ENCODE peak calls at places on chromosomes 5 and 9, in five cellular contexts. N is A549, V is kidney epithelial cell, A is dorsolateral prefrontal cortex, Y is AG09309. K is an unnamed sample.

GRCh38 chr5:107565791-107566536 is 104.8 kb downstream of the EFNA5 start:
- DNase-seq in N (no peak), V (no peak), A (no peak), Y (no peak), K (no peak)

GRCh38 chr5:179623906-179624741 is 653 bp upstream of the HNRNPH1 start:
- DNase-seq in N (no peak), V (peak; percentile 34), A (peak; percentile 33), Y (peak; percentile 62), K (no peak)

GRCh38 chr9:112091805-112092204 is 83.3 kb downstream of the SUSD1 start:
- DNase-seq in N (peak; percentile 37), V (no peak), A (no peak), Y (no peak), K (no peak)

GRCh38 chr9:16618524-16618923 is 251.9 kb downstream of the BNC2 start:
- DNase-seq in N (no peak), V (no peak), A (no peak), Y (no peak), K (no peak)

GRCh38 chr5:127400946-127401670 is 110.5 kb downstream of the MEGF10 start:
- DNase-seq in N (no peak), V (no peak), A (peak; percentile 28), Y (no peak), K (peak; percentile 67)

GRCh38 chr9:8733096-8733954 is 933.7 kb upstream of the DMAC1 start:
- DNase-seq in N (no peak), V (no peak), A (peak; percentile 88), Y (no peak), K (no peak)

GRCh38 chr9:84393266-84393905 is 52.8 kb upstream of the SLC28A3 start:
- DNase-seq in N (no peak), V (no peak), A (no peak), Y (no peak), K (no peak)

GRCh38 chr9:110578896-110579752 is at the start of gene SVEP1:
- DNase-seq in N (peak; percentile 46), V (no peak), A (peak; percentile 69), Y (no peak), K (no peak)

GRCh38 chr9:84000186-84000585 is 19.6 kb downstream of the RMI1 start:
- DNase-seq in N (no peak), V (no peak), A (no peak), Y (no peak), K (no peak)

GRCh38 chr9:99300603-99301002 is 78.5 kb downstream of the SEC61B start:
- DNase-seq in N (no peak), V (no peak), A (no peak), Y (no peak), K (no peak)

GRCh38 chr5:128637031-128637430 is 99.0 kb upstream of the FBN2 start:
- DNase-seq in N (no peak), V (no peak), A (no peak), Y (peak; percentile 88), K (no peak)

GRCh38 chr5:151739939-151740335 is 18.5 kb downstream of the ATOX1 start:
- DNase-seq in N (peak; percentile 53), V (peak; percentile 56), A (no peak), Y (peak; percentile 93), K (no peak)

GRCh38 chr5:179261301-179262125 is 83.7 kb downstream of the ADAMTS2 start:
- DNase-seq in N (peak; percentile 27), V (no peak), A (peak; percentile 60), Y (no peak), K (no peak)

GRCh38 chr5:94432499-94432898 is 185.9 kb downstream of the KIAA0825 start:
- DNase-seq in N (no peak), V (no peak), A (no peak), Y (peak; percentile 5), K (no peak)
- H3K4me3 ChIP-seq in N (no peak overlapping the region), V (no peak overlapping the region), A (no peak overlapping the region), Y (no peak overlapping the region), K (no peak overlapping the region)

DNA sequence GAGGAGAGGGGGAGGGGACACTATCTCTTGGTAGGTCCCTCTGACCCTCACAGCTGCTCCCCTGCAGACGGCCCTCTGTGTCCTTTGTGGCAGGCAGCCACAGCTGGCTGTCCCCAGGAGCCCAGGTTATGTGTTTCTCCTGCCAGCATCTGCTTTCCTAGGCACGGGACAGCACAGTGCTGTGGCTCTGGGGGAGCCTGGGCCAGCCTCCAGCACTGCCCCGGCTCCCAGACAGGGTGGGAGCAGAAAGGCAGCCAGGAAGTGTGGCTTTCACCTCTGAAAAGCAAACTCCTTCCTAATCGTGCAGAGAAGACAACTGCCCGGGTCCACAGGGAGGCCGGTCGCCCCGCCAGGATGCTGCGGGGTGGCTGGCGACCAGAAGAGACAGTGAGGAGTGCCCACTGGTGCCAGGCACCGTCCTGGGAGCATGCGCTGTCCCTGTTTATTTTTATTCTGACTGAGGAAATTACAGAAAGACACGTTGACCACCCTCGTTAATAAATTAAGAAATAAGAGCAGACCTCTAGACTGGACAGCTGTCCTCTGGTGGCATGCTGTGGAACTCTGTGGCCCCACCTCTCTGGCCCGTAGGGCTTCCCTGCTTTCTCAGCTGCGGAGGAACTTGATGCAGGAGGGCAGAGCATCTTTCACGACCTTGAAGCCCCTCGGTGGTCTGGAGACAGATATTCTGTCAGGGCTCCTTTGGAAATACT is 240.3 kb downstream of the FANCC start:
- DNase-seq in N (no peak), V (no peak), A (peak; percentile 48), Y (no peak), K (no peak)
- TF ChIP-seq CTCF in N (no peak), V (no peak), A (no peak), Y (peak; percentile 16), K (no peak)

DNA sequence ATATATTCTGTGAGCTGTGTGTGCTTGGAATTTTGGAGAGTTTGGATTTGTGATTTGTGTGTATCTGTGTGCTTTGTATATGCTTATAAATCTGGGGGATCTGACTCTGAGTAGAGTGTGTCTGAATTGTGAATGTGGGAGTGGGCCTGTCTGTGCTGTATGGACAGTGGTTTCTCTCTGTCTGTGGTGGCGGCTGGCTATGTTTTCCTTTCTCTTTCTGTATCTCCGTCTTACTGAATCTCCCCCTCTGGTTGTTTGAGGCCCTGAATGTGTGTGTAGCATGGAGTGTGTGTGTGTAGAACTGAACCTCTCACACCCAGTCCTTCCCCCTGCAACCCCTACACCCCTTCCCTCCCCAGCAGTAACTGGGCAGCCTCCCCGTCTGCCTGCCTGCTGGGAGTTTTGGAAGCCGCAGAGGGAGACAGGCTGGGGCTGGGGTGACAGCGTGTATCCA is 4.7 kb downstream of the CXXC5 start:
- DNase-seq in N (no peak), V (no peak), A (no peak), Y (no peak), K (no peak)
- H3K4me3 ChIP-seq in N (no peak overlapping the region), V (peak overlapping the region; percentile 12), A (peak overlapping the region; percentile 97), Y (peak overlapping the region; percentile 83), K (peak overlapping the region; percentile 88)

GRCh38 chr5:68261174-68262021 is 45.8 kb downstream of the PIK3R1 start:
- DNase-seq in N (no peak), V (no peak), A (no peak), Y (no peak), K (no peak)
- TF ChIP-seq CTCF in N (no peak), V (peak; percentile 2), A (no peak), Y (no peak), K (no peak)

DNA sequence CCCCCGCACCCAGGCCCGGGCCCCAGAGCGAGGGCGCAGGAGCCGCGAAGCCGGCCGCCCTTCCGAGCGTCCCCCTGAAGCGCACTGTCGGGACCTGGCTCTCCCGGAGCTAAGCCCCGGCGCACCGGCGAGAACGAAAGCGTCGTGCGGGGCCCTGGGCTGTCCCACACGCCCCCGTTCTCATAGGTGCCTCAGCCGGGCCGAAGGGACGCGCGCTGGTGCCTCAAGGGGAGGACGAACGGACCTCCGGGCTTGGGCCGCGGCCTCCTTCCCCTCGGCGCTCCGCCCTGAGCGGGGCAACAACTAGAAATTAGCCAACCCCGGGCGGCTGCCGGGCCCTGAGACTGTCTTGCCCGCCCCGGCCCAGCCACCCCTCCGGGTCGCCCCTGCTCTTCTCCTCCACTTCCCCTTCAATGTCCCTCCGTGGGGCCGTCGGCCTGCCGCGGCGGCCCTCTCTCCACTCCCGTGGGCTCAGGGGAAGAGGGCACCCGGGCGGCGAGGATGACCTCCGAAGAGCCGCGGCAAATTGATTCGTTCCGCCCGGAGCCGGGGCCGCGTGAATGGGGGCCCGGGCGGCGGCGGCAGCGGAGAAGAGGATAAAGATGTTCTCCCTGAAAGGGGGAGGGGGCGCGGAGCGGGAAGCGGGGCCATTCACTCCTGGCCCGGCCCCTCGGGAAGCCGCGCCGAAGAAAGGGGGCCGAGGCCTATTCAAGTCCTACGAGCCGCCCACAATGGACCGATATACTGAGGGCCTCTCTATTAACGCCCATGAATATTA is 3.5 kb upstream of the PRDM12 start:
- DNase-seq in N (no peak), V (no peak), A (no peak), Y (no peak), K (no peak)
- H3K4me3 ChIP-seq in N (peak overlapping the region; percentile 48), V (no peak overlapping the region), A (peak overlapping the region; percentile 40), Y (peak overlapping the region; percentile 5), K (no peak overlapping the region)

GRCh38 chr9:86279839-86280238 is 2.5 kb downstream of the ISCA1 start:
- DNase-seq in N (no peak), V (no peak), A (no peak), Y (no peak), K (no peak)

GRCh38 chr9:86277072-86277471 is 5.3 kb downstream of the ISCA1 start:
- DNase-seq in N (no peak), V (no peak), A (no peak), Y (no peak), K (no peak)

GRCh38 chr9:86272221-86272620 is 10.1 kb downstream of the ISCA1 start:
- DNase-seq in N (no peak), V (no peak), A (no peak), Y (no peak), K (no peak)

GRCh38 chr9:86275962-86276361 is 6.4 kb downstream of the ISCA1 start:
- DNase-seq in N (peak; percentile 15), V (no peak), A (no peak), Y (no peak), K (no peak)

GRCh38 chr9:86274821-86275643 is 7.3 kb downstream of the ISCA1 start:
- DNase-seq in N (no peak), V (no peak), A (no peak), Y (no peak), K (no peak)
- TF ChIP-seq CTCF in N (no peak), V (no peak), A (no peak), Y (no peak), K (no peak)

DNA sequence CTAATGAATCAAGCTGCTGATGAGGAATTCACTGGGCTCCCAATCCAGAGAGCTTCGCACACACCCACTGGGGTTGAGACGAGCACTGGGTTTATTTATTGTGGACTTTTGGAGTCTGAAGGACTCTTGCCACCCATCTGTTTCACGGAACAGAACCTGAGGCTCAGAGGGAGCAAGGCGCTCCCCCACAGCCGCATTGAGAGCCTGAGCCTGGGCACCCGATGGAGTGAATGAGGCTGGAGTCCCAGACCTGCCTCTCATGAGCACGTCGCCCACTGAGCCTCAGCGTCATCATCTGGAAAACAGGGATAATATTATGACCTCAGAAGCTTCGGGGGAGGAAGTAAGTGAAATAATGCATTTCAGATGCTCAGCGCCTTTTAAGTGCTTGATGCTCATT is 5.4 kb downstream of the NEK6 start:
- DNase-seq in N (no peak), V (no peak), A (no peak), Y (no peak), K (no peak)
- H3K4me3 ChIP-seq in N (no peak overlapping the region), V (no peak overlapping the region), A (no peak overlapping the region), Y (no peak overlapping the region), K (peak overlapping the region; percentile 47)